ENCODE peak calls at places on chromosomes 5 and 9, in ten cellular contexts. I is PC-3; C is AG10803; M is fibroblast of lung; Y is esophagus muscularis mucosa; H is gastrocnemius medialis; N is colonic mucosa; K is H1; W is CD8-positive, alpha-beta T cell; B is left ventricle myocardium inferior. T is an unnamed sample.

GRCh38 chr9:131668439-131669233 is 71.2 kb downstream of the RAPGEF1 start:
- DNase-seq in H (no peak), W (peak; percentile 44), N (no peak), C (peak; percentile 52), Y (no peak), I (peak; percentile 53), B (no peak), M (peak; percentile 79), K (no peak), T (no peak)

GRCh38 chr5:149853019-149853648 is 91.5 kb downstream of the PDE6A start:
- DNase-seq in I (peak; percentile 87), K (peak; percentile 81), W (peak; percentile 24), N (peak; percentile 86), Y (peak; percentile 95), M (peak; percentile 82), C (peak; percentile 69), B (peak; percentile 63), H (peak; percentile 56), T (no peak)

GRCh38 chr5:150239099-150239793 is 49.4 kb downstream of the SLC6A7 start:
- DNase-seq in I (no peak), M (no peak), H (no peak), B (no peak), N (no peak), K (no peak), C (no peak), W (no peak), Y (no peak), T (no peak)

GRCh38 chr9:98215821-98216220 is 23.4 kb upstream of the CORO2A start:
- DNase-seq in W (no peak), H (no peak), K (peak; percentile 74), M (no peak), C (peak; percentile 31), Y (no peak), N (no peak), I (peak; percentile 17), B (no peak), T (no peak)

GRCh38 chr9:86321373-86321772 is 32.8 kb downstream of the TUT7 start:
- DNase-seq in M (peak; percentile 85), I (peak; percentile 58), W (no peak), Y (no peak), B (no peak), C (peak; percentile 99), K (no peak), H (no peak), N (no peak), T (peak; percentile 12)

GRCh38 chr9:76453785-76454184 is 5.2 kb upstream of the GCNT1 start:
- DNase-seq in B (no peak), N (no peak), M (peak; percentile 90), Y (no peak), H (no peak), K (no peak), W (no peak), I (no peak), C (peak; percentile 77), T (no peak)

GRCh38 chr5:36982146-36982545 is 105.6 kb downstream of the NIPBL start:
- DNase-seq in B (no peak), Y (no peak), M (peak; percentile 2), W (no peak), C (peak; percentile 8), K (no peak), I (peak; percentile 62), N (no peak), H (no peak), T (no peak)

GRCh38 chr5:177300971-177301370 is 2.5 kb downstream of the RAB24 start:
- DNase-seq in M (no peak), I (peak; percentile 60), N (no peak), Y (no peak), K (no peak), H (no peak), W (no peak), B (no peak), C (no peak), T (no peak)

GRCh38 chr9:101923451-101923850 is 185.0 kb upstream of the GRIN3A start:
- DNase-seq in C (no peak), N (no peak), I (no peak), B (no peak), W (no peak), M (no peak), K (no peak), Y (no peak), H (no peak), T (no peak)

GRCh38 chr5:179153921-179154345 is 93.8 kb downstream of the ZNF354C start:
- DNase-seq in M (no peak), W (no peak), N (no peak), B (no peak), C (no peak), Y (no peak), H (no peak), I (no peak), K (peak; percentile 23), T (no peak)

GRCh38 chr9:34254966-34255825 is 73.9 kb downstream of the KIF24 start:
- DNase-seq in I (peak; percentile 12), C (peak; percentile 41), N (no peak), K (no peak), H (peak; percentile 89), Y (no peak), M (peak; percentile 36), B (no peak), W (no peak), T (no peak)
- TF ChIP-seq CTCF in I (no peak), C (peak; percentile 28), N (no peak), K (no peak), H (no peak), Y (no peak), M (no peak), B (no peak), W (no peak), T (no peak)

GRCh38 chr5:76742586-76742985 is 26.7 kb downstream of the F2R start:
- DNase-seq in B (no peak), N (no peak), C (peak; percentile 29), K (no peak), W (no peak), H (no peak), I (no peak), M (peak; percentile 40), Y (no peak), T (no peak)
- H3K4me3 ChIP-seq in B (no peak overlapping the region), N (no peak overlapping the region), C (no peak overlapping the region), K (no peak overlapping the region), W (no peak overlapping the region), H (no peak overlapping the region), I (no peak overlapping the region), M (no peak overlapping the region), Y (no peak overlapping the region), T (no peak overlapping the region)

DNA sequence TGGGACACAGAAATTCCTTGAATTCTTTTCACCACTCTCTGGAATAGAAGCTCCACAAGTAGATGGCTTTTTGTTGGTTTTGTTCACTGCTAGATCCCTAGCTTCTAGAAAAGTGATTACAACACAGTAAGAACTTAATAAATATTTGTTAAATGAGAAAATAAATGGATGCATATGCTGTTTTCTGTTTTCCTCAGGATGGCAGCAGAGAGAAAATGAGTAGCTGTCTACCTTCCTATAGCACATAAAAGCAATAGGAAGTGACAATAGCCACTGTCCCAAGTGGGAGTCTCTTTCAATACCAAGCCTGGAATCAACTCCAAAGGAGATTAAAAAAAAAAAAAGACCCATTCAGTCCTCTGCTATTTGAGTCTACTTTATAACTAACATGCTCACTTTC is 100.6 kb upstream of the NREP start:
- DNase-seq in B (no peak), M (peak; percentile 20), H (no peak), N (no peak), K (no peak), W (no peak), Y (no peak), I (peak; percentile 25), C (peak; percentile 42), T (no peak)
- TF ChIP-seq CTCF in B (no peak), M (no peak), H (no peak), N (no peak), K (no peak), W (no peak), Y (no peak), I (peak; percentile 38), C (peak; percentile 29), T (no peak)

DNA sequence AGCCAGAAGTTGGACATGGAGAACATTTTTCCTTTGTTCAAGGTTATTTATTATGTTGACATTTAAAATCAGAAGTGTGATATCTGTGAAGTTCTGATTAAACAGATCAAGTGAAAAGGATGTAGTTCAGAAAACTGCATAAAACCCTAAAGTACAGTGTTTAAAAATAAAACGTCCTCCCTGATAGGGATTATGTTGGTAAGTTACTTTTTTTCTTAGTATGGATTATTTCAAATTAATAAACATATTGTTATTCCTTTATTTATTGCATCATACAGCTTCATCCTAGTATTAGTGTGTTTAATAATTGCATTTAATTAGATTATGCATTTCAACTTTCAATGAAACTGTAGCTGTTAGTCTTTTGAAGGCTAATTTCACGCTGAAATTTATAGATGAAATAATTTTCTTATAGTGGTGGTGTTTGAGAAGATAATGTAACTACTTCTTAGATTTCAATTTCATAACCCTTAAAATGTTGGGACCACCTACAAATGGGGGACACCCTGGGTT is 157.9 kb upstream of the DMRT1 start:
- DNase-seq in C (no peak), I (no peak), B (no peak), N (no peak), K (no peak), H (no peak), W (no peak), Y (no peak), M (no peak), T (no peak)
- H3K4me3 ChIP-seq in C (peak overlapping the region; percentile 65), I (peak overlapping the region; percentile 63), B (no peak overlapping the region), N (no peak overlapping the region), K (no peak overlapping the region), H (no peak overlapping the region), W (no peak overlapping the region), Y (no peak overlapping the region), M (no peak overlapping the region), T (no peak overlapping the region)

DNA sequence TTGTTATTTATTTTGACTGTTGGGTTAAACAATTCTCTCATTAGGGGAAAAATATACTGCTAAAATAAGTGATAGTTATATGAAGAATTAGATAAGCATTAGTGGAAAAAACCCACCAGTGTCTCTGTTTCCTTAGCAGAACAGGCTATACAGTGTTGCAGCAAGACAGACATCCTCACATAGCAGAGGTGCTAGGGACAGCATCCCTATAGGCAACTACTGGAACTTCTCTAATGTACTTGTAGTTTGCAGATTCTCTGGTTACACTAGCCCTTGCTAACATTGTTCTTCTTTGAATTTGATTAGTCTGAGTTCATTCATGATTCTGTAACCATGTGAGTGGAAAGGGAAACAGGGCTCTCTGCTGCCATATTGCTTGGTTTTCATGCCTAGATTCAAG is 661.8 kb upstream of the RGMB start:
- DNase-seq in B (no peak), I (peak; percentile 20), Y (no peak), M (no peak), N (no peak), W (no peak), H (no peak), C (no peak), K (no peak), T (no peak)
- TF ChIP-seq CTCF in B (no peak), I (peak; percentile 44), Y (no peak), M (peak; percentile 60), N (no peak), W (no peak), H (no peak), C (no peak), K (no peak), T (peak; percentile 4)

GRCh38 chr5:79990205-79990597 is 861 bp downstream of the MTX3 start:
- DNase-seq in N (no peak), I (peak; percentile 1), M (peak; percentile 27), B (no peak), Y (no peak), H (no peak), C (no peak), W (no peak), K (no peak), T (no peak)
- H3K4me3 ChIP-seq in N (peak overlapping the region; percentile 94), I (peak overlapping the region; percentile 100), M (peak overlapping the region; percentile 91), B (peak overlapping the region; percentile 93), Y (peak overlapping the region; percentile 96), H (peak overlapping the region; percentile 94), C (peak overlapping the region; percentile 86), W (peak overlapping the region; percentile 60), K (peak overlapping the region; percentile 97), T (peak overlapping the region; percentile 97)